ENCODE peak calls at places on chromosomes 11 and 22, in ten cellular contexts. C is IMR-90; P is adrenal gland; V is endodermal cell; B is mesenchymal stem cell; T is Peyer's patch; N is effector memory CD4-positive, alpha-beta T cell; W is right lobe of liver; J is lung; S is ovary. H is an unnamed sample.

GRCh38 chr11:116171271-116172140 is 601.3 kb downstream of the BUD13 start:
- DNase-seq in C (no peak), P (no peak), V (peak; percentile 43), B (no peak), T (no peak), N (no peak), W (no peak), J (peak; percentile 22), S (no peak), H (no peak)

GRCh38 chr11:111823131-111823530 is 48.2 kb downstream of the ALG9 start:
- DNase-seq in C (no peak), P (no peak), V (no peak), B (no peak), T (no peak), N (no peak), W (no peak), J (no peak), S (no peak), H (no peak)

GRCh38 chr22:28910575-28911278 is 27.4 kb downstream of the ZNRF3 start:
- DNase-seq in C (no peak), P (no peak), V (no peak), B (no peak), T (no peak), N (no peak), W (no peak), J (no peak), S (no peak), H (no peak)

GRCh38 chr11:34427171-34427805 is 11.4 kb upstream of the CAT start:
- DNase-seq in C (peak; percentile 72), P (no peak), V (no peak), B (peak; percentile 13), T (no peak), N (no peak), W (no peak), J (peak; percentile 51), S (no peak), H (no peak)

GRCh38 chr11:123145220-123145619 is 49.8 kb downstream of the CLMP start:
- DNase-seq in C (peak; percentile 87), P (peak; percentile 83), V (no peak), B (peak; percentile 97), T (no peak), N (no peak), W (no peak), J (peak; percentile 72), S (peak; percentile 49), H (no peak)

GRCh38 chr22:20638143-20638870 is 130.9 kb downstream of the MED15 start:
- DNase-seq in C (no peak), P (no peak), V (no peak), B (no peak), T (no peak), N (no peak), W (no peak), J (no peak), S (no peak), H (no peak)

GRCh38 chr11:29336727-29337212 is 680.1 kb downstream of the KCNA4 start:
- DNase-seq in C (peak; percentile 83), P (no peak), V (no peak), B (no peak), T (no peak), N (no peak), W (no peak), J (no peak), S (no peak), H (no peak)

GRCh38 chr22:33073989-33074391 is 15.8 kb upstream of the SYN3 start:
- DNase-seq in C (no peak), P (no peak), V (no peak), B (no peak), T (no peak), N (no peak), W (no peak), J (no peak), S (no peak), H (no peak)

GRCh38 chr11:119974051-119974450 is 163.9 kb downstream of the TRIM29 start:
- DNase-seq in C (no peak), P (no peak), V (no peak), B (no peak), T (no peak), N (no peak), W (no peak), J (no peak), S (no peak), H (no peak)

GRCh38 chr11:118923721-118924587 is 1.8 kb downstream of the BCL9L start:
- DNase-seq in C (no peak), P (no peak), V (no peak), B (no peak), T (no peak), N (peak; percentile 35), W (peak; percentile 57), J (no peak), S (no peak), H (peak; percentile 34)

GRCh38 chr22:23222875-23223565 is 42.7 kb downstream of the BCR start:
- DNase-seq in C (no peak), P (no peak), V (no peak), B (no peak), T (no peak), N (no peak), W (no peak), J (no peak), S (no peak), H (no peak)

GRCh38 chr22:38930512-38930911 is 26.9 kb upstream of the APOBEC3A start:
- DNase-seq in C (no peak), P (no peak), V (no peak), B (no peak), T (no peak), N (no peak), W (no peak), J (no peak), S (no peak), H (no peak)

GRCh38 chr11:27820249-27820648 is 120.0 kb upstream of the BDNF start:
- DNase-seq in C (peak; percentile 68), P (no peak), V (no peak), B (no peak), T (no peak), N (no peak), W (no peak), J (no peak), S (no peak), H (no peak)

GRCh38 chr11:114040706-114041211 is 18.8 kb upstream of the ZBTB16 start:
- DNase-seq in C (peak; percentile 31), P (no peak), V (no peak), B (peak; percentile 90), T (no peak), N (no peak), W (no peak), J (no peak), S (no peak), H (no peak)
- H3K4me1 ChIP-seq in C (no peaks in the 10 kb centered on the region), P (peaks cover 13% of the 10 kb centered on the region), V (peaks cover 3% of the 10 kb centered on the region), B (peaks cover 8% of the 10 kb centered on the region), T (no peaks in the 10 kb centered on the region), N (peaks cover 10% of the 10 kb centered on the region), W (no peaks in the 10 kb centered on the region), J (peaks cover 6% of the 10 kb centered on the region), S (peaks cover 1% of the 10 kb centered on the region), H (peaks cover 5% of the 10 kb centered on the region)

DNA sequence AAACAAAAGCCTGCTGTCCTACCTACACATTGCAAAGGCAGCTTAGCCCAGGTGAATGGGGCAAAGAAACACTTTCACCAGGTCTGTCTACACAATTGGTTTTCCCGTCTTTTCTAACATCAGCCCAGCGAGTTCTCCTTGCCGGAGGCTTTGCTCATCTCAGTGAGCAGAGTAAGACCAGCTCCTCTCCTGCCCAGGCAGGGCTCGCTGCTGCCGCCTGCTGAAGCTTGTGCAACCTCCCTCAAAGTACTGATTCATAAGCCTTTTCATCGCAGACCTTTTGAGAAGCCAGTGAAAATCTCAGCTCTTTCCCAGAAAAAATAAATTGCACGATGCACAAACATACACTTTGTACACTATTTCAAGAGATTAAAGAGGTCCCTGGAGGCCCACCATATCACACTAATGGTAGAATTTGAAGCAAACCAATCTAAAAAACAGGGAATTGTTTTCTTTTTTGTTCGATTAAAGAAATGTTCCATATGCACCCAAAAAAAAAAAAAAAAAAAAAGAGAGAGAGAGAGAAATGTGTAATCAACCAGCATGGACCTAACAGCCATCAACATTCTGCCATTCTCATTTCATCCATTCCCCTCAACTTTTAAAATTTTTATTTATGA is 328.1 kb upstream of the MPPED2 start:
- DNase-seq in C (peak; percentile 48), P (peak; percentile 71), V (peak; percentile 92), B (peak; percentile 38), T (peak; percentile 16), N (no peak), W (no peak), J (no peak), S (no peak), H (no peak)
- H3K27ac ChIP-seq in C (no peak overlapping the region), P (no peak overlapping the region), V (no peak overlapping the region), B (no peak overlapping the region), T (no peak overlapping the region), N (no peak overlapping the region), W (no peak overlapping the region), J (no peak overlapping the region), S (no peak overlapping the region), H (no peak overlapping the region)

GRCh38 chr22:46063861-46064235 is 86.5 kb upstream of the PPARA start:
- DNase-seq in C (no peak), P (peak; percentile 10), V (peak; percentile 12), B (no peak), T (no peak), N (no peak), W (no peak), J (no peak), S (peak; percentile 48), H (no peak)

GRCh38 chr22:46066691-46067090 is 83.6 kb upstream of the PPARA start:
- DNase-seq in C (no peak), P (peak; percentile 20), V (no peak), B (no peak), T (no peak), N (no peak), W (peak; percentile 22), J (no peak), S (no peak), H (no peak)

GRCh38 chr22:46065733-46066454 is 84.4 kb upstream of the PPARA start:
- DNase-seq in C (no peak), P (no peak), V (no peak), B (no peak), T (no peak), N (no peak), W (no peak), J (no peak), S (no peak), H (no peak)

GRCh38 chr22:46064236-46064965 is 85.9 kb upstream of the PPARA start:
- DNase-seq in C (no peak), P (peak; percentile 14), V (peak; percentile 30), B (no peak), T (no peak), N (no peak), W (peak; percentile 35), J (no peak), S (peak; percentile 36), H (no peak)

GRCh38 chr22:46064966-46065666 is 85.2 kb upstream of the PPARA start:
- DNase-seq in C (no peak), P (peak; percentile 19), V (peak; percentile 8), B (no peak), T (no peak), N (no peak), W (no peak), J (no peak), S (no peak), H (no peak)
- H3K4me3 ChIP-seq in C (no peak overlapping the region), P (no peak overlapping the region), V (no peak overlapping the region), B (peak overlapping the region; percentile 80), T (no peak overlapping the region), N (no peak overlapping the region), W (no peak overlapping the region), J (no peak overlapping the region), S (peak overlapping the region; percentile 27), H (no peak overlapping the region)

DNA sequence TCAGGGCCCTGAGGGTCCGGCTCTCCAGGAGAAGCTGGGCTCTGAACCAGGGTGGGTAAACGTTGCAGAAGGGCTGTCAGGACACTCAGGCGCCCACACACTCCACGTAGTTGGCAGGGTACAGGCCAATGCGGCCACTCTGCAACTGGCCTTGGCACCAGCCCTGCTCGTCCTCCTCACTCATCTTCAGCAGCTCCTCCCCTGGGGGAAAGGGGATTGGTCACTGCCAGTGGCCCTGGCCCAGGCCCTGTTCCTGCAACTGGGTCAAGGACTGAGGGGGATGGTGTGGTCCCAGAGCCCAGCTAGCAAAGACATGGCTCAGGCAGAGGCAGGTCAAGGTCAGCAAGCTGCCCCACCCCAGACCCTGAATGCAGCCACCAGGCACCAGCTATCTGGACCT is 1.2 kb upstream of the ARFGAP2 start:
- DNase-seq in C (no peak), P (peak; percentile 88), V (no peak), B (no peak), T (no peak), N (no peak), W (peak; percentile 89), J (no peak), S (peak; percentile 46), H (no peak)
- H3K4me1 ChIP-seq in C (peaks cover 9% of the 10 kb centered on the region), P (peaks cover 44% of the 10 kb centered on the region), V (peaks cover 7% of the 10 kb centered on the region), B (peaks cover 13% of the 10 kb centered on the region), T (peaks cover 18% of the 10 kb centered on the region), N (peaks cover 21% of the 10 kb centered on the region), W (peaks cover 6% of the 10 kb centered on the region), J (peaks cover 14% of the 10 kb centered on the region), S (peaks cover 13% of the 10 kb centered on the region), H (peaks cover 27% of the 10 kb centered on the region)